ENCODE peak calls at places on chromosomes 1 and 21, in six cellular contexts. L is heart left ventricle; H is CD4-positive, CD25-positive, alpha-beta regulatory T cell; P is PC-9; Q is neuronal stem cell; W is prostate gland. F is an unnamed sample. For H3K9me3 and H3K36me3, the result is how much of the 10 kb centered on the place peaks cover.

GRCh38 chr21:35128526-35128925 is 79.4 kb upstream of the RUNX1 start:
- DNase-seq in L (no peak), H (no peak), P (no peak), Q (no peak), W (no peak), F (no peak)

GRCh38 chr1:194873328-194873923 is 1687.0 kb upstream of the B3GALT2 start:
- DNase-seq in L (no peak), H (no peak), P (no peak), Q (no peak), W (no peak), F (no peak)

GRCh38 chr1:179034720-179035119 is 9.0 kb downstream of the FAM20B start:
- DNase-seq in L (no peak), H (peak), P (no peak), Q (no peak), W (no peak), F (no peak)

GRCh38 chr1:55478742-55479141 is 263.6 kb upstream of the USP24 start:
- DNase-seq in L (no peak), H (peak), P (no peak), Q (no peak), W (no peak), F (no peak)

GRCh38 chr21:29245104-29245643 is 53.5 kb upstream of the BACH1 start:
- DNase-seq in L (no peak), H (no peak), P (no peak), Q (no peak), W (no peak), F (no peak)

GRCh38 chr1:999797-1000356 is at the start of gene HES4:
- DNase-seq in L (peak), H (peak), P (peak), Q (peak), W (peak), F (peak)

GRCh38 chr1:72724951-72725863 is 442.9 kb upstream of the NEGR1 start:
- DNase-seq in L (peak), H (no peak), P (no peak), Q (peak), W (no peak), F (no peak)

GRCh38 chr1:19679691-19680090 is 15.0 kb downstream of the HTR6 start:
- DNase-seq in L (no peak), H (no peak), P (no peak), Q (no peak), W (no peak), F (no peak)

GRCh38 chr1:170707959-170708666 is 44.2 kb downstream of the PRRX1 start:
- DNase-seq in L (no peak), H (no peak), P (peak), Q (no peak), W (no peak), F (no peak)

GRCh38 chr21:46077674-46078101 is 20.2 kb upstream of the COL6A2 start:
- DNase-seq in L (peak), H (no peak), P (no peak), Q (no peak), W (no peak), F (peak)

GRCh38 chr21:18443686-18444085 is 40.1 kb upstream of the TMPRSS15 start:
- DNase-seq in L (no peak), H (no peak), P (no peak), Q (no peak), W (no peak), F (peak)

GRCh38 chr1:237281481-237281880 is 239.5 kb downstream of the RYR2 start:
- DNase-seq in L (no peak), H (no peak), P (no peak), Q (peak), W (no peak), F (no peak)

GRCh38 chr1:114122891-114123621 is 30.6 kb downstream of the SYT6 start:
- DNase-seq in L (no peak), H (no peak), P (no peak), Q (no peak), W (no peak), F (no peak)

GRCh38 chr1:60132108-60132507 is 58.5 kb upstream of the C1orf87 start:
- DNase-seq in L (no peak), H (no peak), P (no peak), Q (no peak), W (no peak), F (no peak)

GRCh38 chr1:115462677-115463076 is 124.6 kb upstream of the NGF start:
- DNase-seq in L (no peak), H (peak), P (no peak), Q (no peak), W (no peak), F (no peak)

GRCh38 chr1:164982545-164982944 is 374.0 kb downstream of the LMX1A start:
- DNase-seq in L (no peak), H (no peak), P (no peak), Q (no peak), W (no peak), F (no peak)

GRCh38 chr1:86410879-86411278 is 13.1 kb upstream of the CLCA2 start:
- DNase-seq in L (no peak), H (no peak), P (no peak), Q (no peak), W (no peak), F (no peak)

GRCh38 chr1:1605034-1605591 is 5.2 kb upstream of the FNDC10 start:
- DNase-seq in L (no peak), H (peak), P (no peak), Q (no peak), W (no peak), F (no peak)

GRCh38 chr1:238624786-238625185 is 734.1 kb upstream of the ZP4 start:
- DNase-seq in L (no peak), H (no peak), P (no peak), Q (no peak), W (no peak), F (no peak)

GRCh38 chr1:82565146-82565545 is 764.4 kb downstream of the ADGRL2 start:
- DNase-seq in L (peak), H (no peak), P (peak), Q (peak), W (peak), F (no peak)

GRCh38 chr1:55214903-55215193 is 316 bp downstream of the USP24 start:
- DNase-seq in L (peak), H (no peak), P (peak), Q (peak), W (peak), F (peak)

GRCh38 chr1:1426961-1427934 is 6.2 kb upstream of the ANKRD65 start:
- DNase-seq in L (peak), H (no peak), P (peak), Q (peak), W (no peak), F (no peak)

GRCh38 chr1:158180741-158181576 is at the start of gene CD1D:
- DNase-seq in L (peak), H (no peak), P (no peak), Q (peak), W (no peak), F (peak)

GRCh38 chr1:221576268-221576667 is 165.6 kb downstream of the DUSP10 start:
- DNase-seq in L (no peak), H (no peak), P (no peak), Q (no peak), W (no peak), F (no peak)
- H3K9me3 ChIP-seq in L (under half), H (under half), P (under half), Q (under half), W (under half), F (under half)

GRCh38 chr1:37925316-37925715 is 21.5 kb downstream of the INPP5B start:
- DNase-seq in L (no peak), H (no peak), P (no peak), Q (no peak), W (no peak), F (no peak)
- H3K27ac ChIP-seq in L (no peak), H (peak), P (no peak), Q (no peak), W (no peak), F (no peak)

DNA sequence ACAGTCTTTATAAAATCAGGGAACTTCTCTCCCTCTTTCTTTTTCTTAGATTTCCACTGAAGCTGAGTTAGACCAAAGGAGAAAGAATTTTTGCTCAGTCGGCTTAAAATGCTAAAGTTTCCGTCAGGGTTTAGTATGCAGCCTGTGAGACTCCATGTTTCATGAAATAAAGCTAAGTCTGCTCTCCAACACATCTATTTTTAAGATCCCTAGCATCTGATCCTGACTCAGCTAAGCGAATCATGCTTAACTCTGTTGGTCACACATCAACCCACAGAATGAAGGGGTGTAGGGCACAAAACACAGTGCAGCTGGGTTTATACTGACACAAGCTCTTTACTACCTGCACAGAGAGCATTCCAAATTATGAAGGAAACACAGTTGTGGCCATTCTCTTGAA is 102.4 kb upstream of the ZNF281 start:
- DNase-seq in L (no peak), H (no peak), P (no peak), Q (no peak), W (no peak), F (no peak)
- H3K36me3 ChIP-seq in L (under half), H (under half), P (under half), Q (under half), W (under half), F (under half)

DNA sequence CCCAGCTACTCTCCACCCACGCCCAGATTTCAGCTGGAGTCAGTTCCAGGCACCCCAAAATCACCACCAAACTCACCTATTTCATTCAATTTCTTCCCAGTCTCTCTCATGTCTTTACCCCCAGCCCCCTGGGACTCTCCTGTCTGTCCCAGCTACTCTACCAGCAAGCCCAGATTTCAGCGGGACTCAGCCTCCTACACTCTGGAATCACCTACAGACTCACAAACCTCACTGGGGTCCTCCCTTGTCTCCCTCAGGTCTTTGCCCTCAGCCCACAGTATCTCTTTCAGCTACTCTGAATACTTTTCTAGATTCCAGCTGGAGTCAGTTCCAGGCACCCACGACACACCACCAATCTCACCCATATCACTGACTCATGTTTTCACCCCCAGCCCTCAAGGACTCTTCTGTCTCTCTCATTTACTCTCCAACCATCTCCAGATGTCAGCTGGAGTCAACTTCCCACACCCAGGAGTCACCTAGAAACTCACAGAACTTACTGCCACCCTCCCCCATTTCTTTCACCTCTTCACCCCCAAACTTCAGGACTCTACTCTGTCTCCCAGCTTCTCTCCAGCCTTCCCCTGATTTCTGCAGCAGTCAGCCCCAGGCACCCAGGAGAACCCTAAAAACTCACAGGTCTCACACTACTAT is 1529.3 kb upstream of the TPTE start:
- DNase-seq in L (no peak), H (no peak), P (no peak), Q (no peak), W (no peak), F (no peak)
- H3K9me3 ChIP-seq in L (half or more), H (under half), P (under half), Q (under half), W (under half), F (under half)

DNA sequence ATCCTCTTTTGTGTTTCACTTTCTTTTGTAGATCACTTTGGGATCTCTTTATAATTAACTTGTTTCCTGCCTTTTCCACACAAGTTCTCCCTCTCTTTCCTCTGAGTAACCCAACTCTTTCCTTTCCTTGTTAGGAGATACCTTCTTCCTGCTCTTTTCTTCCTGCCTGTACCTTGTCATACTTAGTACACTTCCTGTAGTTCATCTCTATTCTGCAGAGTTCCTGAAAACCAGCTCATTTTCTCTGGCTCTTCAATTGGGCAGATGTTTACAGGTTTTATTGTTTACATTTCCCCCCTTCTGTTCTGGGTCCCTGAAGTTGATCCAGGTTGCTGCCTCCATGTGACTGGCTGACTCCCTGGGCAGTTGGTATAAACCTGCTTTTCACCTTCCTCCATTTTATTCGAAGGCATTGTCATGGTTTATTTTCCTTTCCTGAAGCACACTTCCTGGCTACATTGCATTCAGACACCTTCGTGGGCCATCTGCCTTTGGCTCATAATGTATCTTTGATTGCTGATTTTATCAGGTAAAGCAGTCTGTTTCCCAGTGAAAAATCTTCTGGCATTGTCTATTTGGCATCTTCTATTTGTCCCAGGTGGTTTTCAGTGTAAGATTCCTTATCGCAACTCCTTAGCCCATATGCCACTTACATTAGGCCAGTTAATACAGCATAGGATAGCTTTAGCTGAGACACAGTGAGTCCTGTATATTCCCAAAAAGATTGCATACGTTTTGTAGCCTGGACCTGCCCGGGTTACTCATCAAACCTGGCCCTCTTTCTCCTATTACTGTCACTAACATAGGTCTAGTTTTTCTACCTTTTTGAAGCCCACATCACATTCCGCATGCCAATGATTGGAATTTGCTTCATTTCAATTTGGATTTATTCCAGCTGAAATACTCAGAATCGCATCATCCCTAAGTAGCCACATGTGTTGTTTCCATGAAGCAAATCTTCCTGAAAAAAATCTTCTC is 15.4 kb downstream of the CTH start:
- DNase-seq in L (no peak), H (no peak), P (no peak), Q (no peak), W (no peak), F (no peak)
- H3K27ac ChIP-seq in L (no peak), H (no peak), P (no peak), Q (no peak), W (no peak), F (no peak)

DNA sequence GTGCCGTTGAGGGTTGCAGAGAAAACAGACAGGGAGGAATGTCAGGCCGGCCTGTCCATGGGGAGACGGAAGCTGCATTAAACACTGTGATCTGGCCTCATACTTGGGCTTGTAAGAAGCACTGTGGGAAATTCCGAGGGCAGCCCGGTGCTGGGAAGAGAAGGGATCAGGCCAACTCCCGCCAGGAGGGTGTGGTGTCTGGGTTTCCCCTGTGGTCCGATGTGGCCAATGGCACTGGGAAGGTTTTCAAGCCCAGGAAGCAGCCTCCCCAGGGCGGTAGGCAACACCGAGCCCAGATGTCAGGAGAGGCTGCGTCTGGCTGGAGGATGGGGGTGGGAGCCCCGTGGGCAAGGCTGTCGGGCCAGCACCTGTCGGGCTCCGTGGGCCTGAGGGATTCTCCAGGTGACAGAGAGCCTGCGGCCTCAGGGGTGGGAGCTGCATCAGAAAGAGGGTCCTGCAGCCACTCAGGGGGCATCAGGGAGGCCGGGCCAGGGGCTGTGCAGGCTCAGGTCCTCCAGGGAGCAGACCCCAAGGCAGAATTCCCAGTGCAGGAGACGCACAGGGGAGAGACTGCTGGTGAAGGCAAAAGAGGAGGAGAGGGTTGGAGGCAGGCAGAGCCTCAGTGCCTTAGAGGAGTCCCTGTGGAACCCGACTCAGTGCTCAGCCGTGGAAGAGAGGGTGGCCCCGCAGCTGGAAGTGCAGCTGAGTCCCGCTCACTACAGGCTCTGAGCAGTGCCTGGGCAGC is 8.4 kb downstream of the UBASH3A start:
- DNase-seq in L (no peak), H (no peak), P (no peak), Q (no peak), W (no peak), F (peak)
- H3K36me3 ChIP-seq in L (under half), H (half or more), P (under half), Q (under half), W (under half), F (under half)